ENCODE peak calls at places on chromosomes 12 and 14, in four cellular contexts. U is left kidney, H is mesenchymal stem cell, G is skeletal muscle cell. V is an unnamed sample.

GRCh38 chr14:33777651-33778050 is 173.2 kb downstream of the EGLN3 start:
- DNase-seq in U (no peak), H (no peak), G (no peak), V (no peak)

GRCh38 chr14:68783408-68784297 is 9.2 kb downstream of the ZFP36L1 start:
- DNase-seq in U (peak; percentile 75), H (no peak), G (no peak), V (no peak)

GRCh38 chr12:42240131-42240750 is 2.2 kb upstream of the YAF2 start:
- DNase-seq in U (no peak), H (no peak), G (no peak), V (no peak)

GRCh38 chr12:109295764-109296425 is 13.2 kb downstream of the FOXN4 start:
- DNase-seq in U (no peak), H (no peak), G (no peak), V (no peak)

GRCh38 chr12:75525263-75525662 is 13.9 kb upstream of the KRR1 start:
- DNase-seq in U (no peak), H (no peak), G (no peak), V (no peak)

GRCh38 chr12:3078086-3078820 is 1.1 kb downstream of the TSPAN9 start:
- DNase-seq in U (no peak), H (no peak), G (no peak), V (no peak)

GRCh38 chr14:22986508-22987054 is 4.2 kb upstream of the AJUBA start:
- DNase-seq in U (peak; percentile 94), H (peak; percentile 82), G (no peak), V (peak; percentile 87)

GRCh38 chr12:61854902-61855301 is 405.3 kb upstream of the USP15 start:
- DNase-seq in U (no peak), H (no peak), G (no peak), V (no peak)

GRCh38 chr14:94128216-94128839 is 1.1 kb downstream of the IFI27L2 start:
- DNase-seq in U (no peak), H (no peak), G (no peak), V (no peak)

GRCh38 chr12:27984275-27984674 is 11.7 kb upstream of the PTHLH start:
- DNase-seq in U (no peak), H (peak; percentile 65), G (no peak), V (no peak)

GRCh38 chr12:21599143-21599999 is 5.3 kb downstream of the GYS2 start:
- DNase-seq in U (no peak), H (no peak), G (no peak), V (no peak)

GRCh38 chr12:90938451-90938850 is 16.5 kb downstream of the CCER1 start:
- DNase-seq in U (no peak), H (peak; percentile 75), G (peak; percentile 57), V (no peak)

GRCh38 chr12:19489168-19489567 is 49.9 kb downstream of the AEBP2 start:
- DNase-seq in U (no peak), H (no peak), G (no peak), V (no peak)

GRCh38 chr14:93089501-93090269 is 26.0 kb downstream of the ITPK1 start:
- DNase-seq in U (no peak), H (no peak), G (no peak), V (no peak)

GRCh38 chr12:2794261-2794735 is 472 bp upstream of the FKBP4 start:
- DNase-seq in U (no peak), H (no peak), G (no peak), V (peak; percentile 54)

GRCh38 chr12:103800252-103800771 is 40.7 kb downstream of the NT5DC3 start:
- DNase-seq in U (peak; percentile 24), H (no peak), G (peak; percentile 54), V (peak; percentile 48)

GRCh38 chr14:52011557-52011956 is 22.2 kb downstream of the RTRAF start:
- DNase-seq in U (no peak), H (no peak), G (no peak), V (no peak)

GRCh38 chr12:30694412-30694955 is 1.2 kb downstream of the IPO8 start:
- DNase-seq in U (peak; percentile 64), H (peak; percentile 6), G (no peak), V (no peak)

GRCh38 chr14:52055215-52055614 is 13.6 kb downstream of the NID2 start:
- DNase-seq in U (no peak), H (no peak), G (no peak), V (no peak)

GRCh38 chr12:107884769-107885694 is 110.5 kb downstream of the ASCL4 start:
- DNase-seq in U (peak; percentile 74), H (peak; percentile 49), G (peak; percentile 7), V (peak; percentile 63)

GRCh38 chr12:49847161-49847560 is 4.3 kb upstream of the BCDIN3D start:
- DNase-seq in U (no peak), H (no peak), G (no peak), V (no peak)

GRCh38 chr12:101009274-101009673 is 200.8 kb downstream of the SLC5A8 start:
- DNase-seq in U (no peak), H (no peak), G (no peak), V (no peak)

GRCh38 chr14:50045039-50045711 is 71.2 kb downstream of the VCPKMT start:
- DNase-seq in U (peak; percentile 33), H (peak; percentile 38), G (no peak), V (peak; percentile 85)

GRCh38 chr12:109563291-109564284 is 9.7 kb downstream of the MMAB start:
- DNase-seq in U (no peak), H (no peak), G (no peak), V (no peak)

GRCh38 chr14:54784060-54784459 is 118.6 kb downstream of the GCH1 start:
- DNase-seq in U (no peak), H (no peak), G (no peak), V (no peak)

GRCh38 chr14:68944162-68944561 is 34.9 kb downstream of the ACTN1 start:
- DNase-seq in U (no peak), H (no peak), G (no peak), V (no peak)

GRCh38 chr12:22334696-22335290 is at the start of gene ST8SIA1:
- DNase-seq in U (peak; percentile 77), H (peak; percentile 31), G (no peak), V (peak; percentile 49)

GRCh38 chr12:46267618-46268348 is 1.1 kb downstream of the SLC38A1 start:
- DNase-seq in U (peak; percentile 72), H (peak; percentile 51), G (no peak), V (peak; percentile 49)

GRCh38 chr14:59308706-59309105 is 120.2 kb downstream of the DAAM1 start:
- DNase-seq in U (no peak), H (no peak), G (no peak), V (no peak)

GRCh38 chr12:48185181-48185919 is 1.9 kb downstream of the CCDC184 start:
- DNase-seq in U (peak; percentile 69), H (peak; percentile 42), G (no peak), V (no peak)

GRCh38 chr12:57965766-57966165 is 24.4 kb downstream of the ATP23 start:
- DNase-seq in U (no peak), H (no peak), G (no peak), V (no peak)

GRCh38 chr14:64604001-64604400 is 54.2 kb downstream of the PPP1R36 start:
- DNase-seq in U (no peak), H (no peak), G (no peak), V (no peak)

GRCh38 chr12:89632778-89633177 is 75.9 kb downstream of the ATP2B1 start:
- DNase-seq in U (no peak), H (no peak), G (no peak), V (no peak)

GRCh38 chr12:87160848-87161601 is 868.2 kb downstream of the C12orf50 start:
- DNase-seq in U (peak; percentile 23), H (no peak), G (no peak), V (no peak)

GRCh38 chr14:27049611-27050172 is 451.9 kb upstream of the NOVA1 start:
- DNase-seq in U (peak; percentile 93), H (no peak), G (no peak), V (no peak)

GRCh38 chr14:71430321-71431168 is 501.7 kb upstream of the RGS6 start:
- DNase-seq in U (no peak), H (no peak), G (no peak), V (no peak)

GRCh38 chr12:145369-145960 is 68.5 kb downstream of the SLC6A12 start:
- DNase-seq in U (peak; percentile 83), H (no peak), G (no peak), V (no peak)